ENCODE peak calls at places on chromosomes 13 and 19, in five cellular contexts. Z is H1, A is uterus, N is Peyer's patch, U is heart left ventricle. D is an unnamed sample.

GRCh38 chr19:6663236-6664187 is 6.4 kb downstream of the TNFSF14 start:
- DNase-seq in Z (no peak), A (no peak), N (no peak), U (no peak), D (no peak)

GRCh38 chr19:38210458-38210987 is 13.5 kb downstream of the DPF1 start:
- DNase-seq in Z (peak; percentile 90), A (peak; percentile 23), N (no peak), U (peak; percentile 84), D (peak; percentile 22)

GRCh38 chr19:46373573-46374359 is 26.9 kb downstream of the PPP5C start:
- DNase-seq in Z (peak; percentile 73), A (no peak), N (peak; percentile 86), U (peak; percentile 88), D (peak; percentile 98)

GRCh38 chr13:89515948-89516347 is 1831.5 kb upstream of the MIR17HG start:
- DNase-seq in Z (no peak), A (no peak), N (no peak), U (no peak), D (no peak)

GRCh38 chr19:17448190-17448967 is at the start of gene TMEM221:
- DNase-seq in Z (peak; percentile 89), A (peak; percentile 49), N (peak; percentile 77), U (peak; percentile 77), D (no peak)

GRCh38 chr19:7597689-7598088 is 2.0 kb downstream of the CAMSAP3 start:
- DNase-seq in Z (no peak), A (no peak), N (no peak), U (no peak), D (no peak)

GRCh38 chr19:1956868-1957492 is 16.0 kb downstream of the CSNK1G2 start:
- DNase-seq in Z (peak; percentile 81), A (peak; percentile 42), N (no peak), U (peak; percentile 61), D (no peak)

GRCh38 chr13:102226591-102226990 is 175.3 kb downstream of the FGF14 start:
- DNase-seq in Z (no peak), A (no peak), N (no peak), U (no peak), D (no peak)

GRCh38 chr13:113595131-113595530 is 10.6 kb downstream of the TFDP1 start:
- DNase-seq in Z (peak; percentile 23), A (peak; percentile 1), N (peak; percentile 15), U (no peak), D (no peak)

GRCh38 chr19:45499196-45500180 is 1.2 kb downstream of the PPM1N start:
- DNase-seq in Z (peak; percentile 98), A (no peak), N (peak; percentile 83), U (no peak), D (no peak)

GRCh38 chr19:50645107-50645506 is 4.1 kb upstream of the C19orf81 start:
- DNase-seq in Z (no peak), A (no peak), N (no peak), U (no peak), D (no peak)

GRCh38 chr13:32811297-32811800 is 204.9 kb upstream of the KL start:
- DNase-seq in Z (no peak), A (no peak), N (no peak), U (no peak), D (no peak)

GRCh38 chr13:21798181-21798580 is 127.3 kb downstream of the FGF9 start:
- DNase-seq in Z (no peak), A (no peak), N (no peak), U (no peak), D (no peak)

GRCh38 chr13:112181336-112182051 is 114.5 kb downstream of the SOX1 start:
- DNase-seq in Z (no peak), A (no peak), N (peak; percentile 19), U (no peak), D (no peak)

GRCh38 chr13:50267917-50268316 is 252.7 kb downstream of the KCNRG start:
- DNase-seq in Z (no peak), A (no peak), N (no peak), U (no peak), D (no peak)

GRCh38 chr13:98706446-98707110 is 45.9 kb downstream of the SLC15A1 start:
- DNase-seq in Z (no peak), A (no peak), N (peak; percentile 54), U (no peak), D (no peak)

DNA sequence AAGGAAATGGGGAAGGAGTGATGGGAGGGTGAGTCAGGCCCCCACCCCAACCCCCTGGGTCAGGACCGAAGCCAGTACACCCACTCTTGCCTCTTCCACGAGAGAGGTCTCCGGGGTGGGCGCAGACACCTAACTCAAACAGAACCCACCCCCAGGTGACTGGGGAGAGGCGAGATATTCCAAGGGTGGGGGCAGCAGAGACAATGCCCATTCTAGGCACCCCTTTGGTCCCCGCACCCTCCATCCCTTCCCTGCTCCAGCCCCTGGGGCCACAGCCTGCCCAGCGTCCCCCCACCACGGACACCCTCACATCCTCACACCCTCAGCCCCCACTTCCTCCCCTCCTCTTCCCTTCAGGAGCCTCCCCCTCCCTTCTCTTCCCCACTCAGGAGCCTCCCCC is 682 bp downstream of the ZSCAN18 start:
- DNase-seq in Z (no peak), A (no peak), N (no peak), U (no peak), D (no peak)
- H3K4me3 ChIP-seq in Z (peak overlapping the region; percentile 99), A (peak overlapping the region; percentile 90), N (peak overlapping the region; percentile 82), U (peak overlapping the region; percentile 99), D (peak overlapping the region; percentile 97)

DNA sequence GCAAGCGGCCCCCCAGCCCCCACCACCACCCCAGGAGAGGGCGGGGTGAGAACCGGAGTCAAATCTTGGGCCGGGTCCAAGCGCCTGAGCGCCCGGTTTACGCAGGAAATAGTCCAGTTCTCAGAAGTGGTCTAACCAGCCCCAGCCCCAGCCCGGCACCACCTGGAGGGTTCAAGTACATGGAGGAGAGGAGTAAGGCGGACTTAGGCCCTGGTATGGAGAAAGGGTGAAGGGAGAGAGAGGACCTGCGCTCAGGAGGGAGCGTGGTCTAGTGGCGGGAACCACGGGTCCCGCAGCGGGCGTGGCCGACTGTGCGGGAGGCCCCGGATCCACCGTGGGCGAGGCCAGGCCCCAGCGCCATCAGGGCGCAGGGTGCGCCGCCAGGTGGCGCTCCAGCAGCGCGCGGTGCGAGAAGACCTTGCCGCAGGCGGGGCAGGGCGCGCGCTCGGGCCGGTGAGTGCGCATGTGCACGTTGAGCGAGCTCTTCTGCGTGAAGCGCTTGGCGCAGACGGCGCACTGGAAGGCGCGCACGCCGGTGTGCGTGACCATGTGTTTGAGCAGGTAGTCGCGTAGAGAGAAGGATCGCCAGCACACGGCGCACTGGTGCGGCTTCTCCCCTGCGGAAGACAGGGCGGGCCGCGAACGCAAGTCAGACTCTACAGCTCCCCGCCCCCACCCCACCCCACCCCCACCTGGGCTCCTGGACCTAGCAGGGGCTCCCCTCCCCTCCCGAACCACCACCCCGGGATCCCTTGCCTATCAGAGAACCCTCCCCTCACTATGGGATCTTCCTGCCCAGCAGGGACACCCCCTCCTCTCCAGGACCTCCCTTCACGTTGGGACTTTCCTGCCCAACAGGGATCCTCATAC is 2.1 kb upstream of the SLC27A5 start:
- DNase-seq in Z (peak; percentile 97), A (peak; percentile 69), N (peak; percentile 94), U (peak; percentile 95), D (peak; percentile 91)
- TF ChIP-seq POLR2A in Z (peak; percentile 85), A (no peak), N (peak; percentile 49), U (no peak), D (no peak)

DNA sequence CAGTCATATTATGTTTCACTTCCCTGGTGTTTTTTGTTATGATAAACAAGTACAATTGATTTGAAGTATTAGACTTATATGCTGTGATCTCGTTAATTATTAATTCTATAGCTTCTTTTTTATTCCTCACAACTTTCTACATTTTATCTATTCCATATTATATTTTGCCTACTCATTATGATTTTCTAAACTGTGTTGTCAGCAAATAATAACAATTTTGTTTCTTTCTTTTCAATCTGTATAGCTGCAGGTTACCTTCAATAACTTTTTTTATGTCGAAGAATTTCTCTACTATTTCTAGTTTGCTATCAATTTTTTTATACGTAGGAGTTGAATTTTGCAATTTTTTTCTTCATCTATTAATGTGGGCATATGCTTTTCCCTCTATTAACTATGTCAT is 304.4 kb downstream of the PCDH17 start:
- DNase-seq in Z (no peak), A (no peak), N (no peak), U (no peak), D (no peak)
- H3K4me3 ChIP-seq in Z (no peak overlapping the region), A (no peak overlapping the region), N (no peak overlapping the region), U (no peak overlapping the region), D (no peak overlapping the region)

DNA sequence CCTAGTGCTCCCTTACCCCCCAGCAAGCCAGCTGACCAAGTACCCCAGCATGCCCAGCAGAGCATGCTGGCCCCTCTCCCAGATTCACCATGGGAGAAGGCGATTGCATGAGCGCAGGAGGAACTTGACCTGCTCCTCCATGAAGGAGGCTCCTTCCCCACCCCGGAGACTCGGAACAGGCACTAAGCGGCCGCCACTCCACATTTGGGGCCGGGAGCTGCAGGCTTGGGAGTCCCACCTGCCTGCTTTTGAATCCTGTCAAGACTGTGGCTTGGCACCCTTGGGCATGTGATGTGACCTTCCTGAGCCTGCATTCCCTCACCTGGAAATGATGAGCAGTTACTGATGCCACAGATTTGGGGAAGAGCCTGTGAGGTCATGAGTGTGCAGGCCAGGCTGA is 12.7 kb upstream of the TIMM50 start:
- DNase-seq in Z (no peak), A (no peak), N (no peak), U (no peak), D (no peak)
- TF ChIP-seq POLR2A in Z (no peak), A (no peak), N (no peak), U (no peak), D (no peak)

GRCh38 chr19:54465367-54466109 is 2.0 kb upstream of the LENG9 start:
- DNase-seq in Z (no peak), A (no peak), N (no peak), U (no peak), D (no peak)
- H3K4me3 ChIP-seq in Z (peak overlapping the region; percentile 77), A (no peak overlapping the region), N (no peak overlapping the region), U (no peak overlapping the region), D (peak overlapping the region; percentile 71)

DNA sequence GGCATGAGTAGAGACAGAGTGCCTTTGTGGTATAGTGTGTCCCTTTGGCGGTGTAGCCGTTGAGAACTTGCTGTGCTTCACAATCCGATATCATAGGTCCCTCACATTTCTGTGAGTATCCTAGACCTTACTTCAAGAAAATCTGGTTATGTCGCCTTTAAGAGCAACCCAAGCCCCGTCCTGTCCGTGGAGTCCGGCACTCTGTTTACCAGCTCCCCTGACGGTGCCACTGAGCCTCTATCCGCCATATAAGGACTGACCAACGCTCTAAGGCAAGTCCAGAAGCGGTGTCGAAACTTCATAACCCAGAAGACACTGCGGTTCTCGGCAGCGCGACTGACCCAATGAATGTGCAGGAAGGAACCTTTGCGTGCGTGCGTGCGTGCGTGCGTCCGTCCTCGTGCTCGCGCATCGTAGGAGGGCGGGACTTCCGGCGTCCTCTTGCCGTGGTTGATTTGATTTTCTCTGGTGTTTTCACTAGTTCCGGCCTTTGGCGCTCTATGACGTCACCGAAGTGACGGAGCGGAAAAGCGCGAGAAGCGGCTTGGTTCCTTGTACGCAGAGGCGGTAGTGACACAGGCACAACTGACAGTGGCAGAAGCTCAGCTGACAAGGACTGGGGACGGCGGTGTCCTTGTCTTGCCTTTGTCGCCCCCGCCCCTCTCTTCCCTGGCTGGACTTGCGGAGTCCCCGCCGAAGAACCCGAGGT is at the start of the genes TRAPPC2B and ZNF547:
- DNase-seq in Z (peak; percentile 98), A (peak; percentile 97), N (peak; percentile 100), U (peak; percentile 99), D (peak; percentile 99)
- TF ChIP-seq POLR2A in Z (peak; percentile 80), A (no peak), N (no peak), U (peak; percentile 68), D (peak; percentile 43)

DNA sequence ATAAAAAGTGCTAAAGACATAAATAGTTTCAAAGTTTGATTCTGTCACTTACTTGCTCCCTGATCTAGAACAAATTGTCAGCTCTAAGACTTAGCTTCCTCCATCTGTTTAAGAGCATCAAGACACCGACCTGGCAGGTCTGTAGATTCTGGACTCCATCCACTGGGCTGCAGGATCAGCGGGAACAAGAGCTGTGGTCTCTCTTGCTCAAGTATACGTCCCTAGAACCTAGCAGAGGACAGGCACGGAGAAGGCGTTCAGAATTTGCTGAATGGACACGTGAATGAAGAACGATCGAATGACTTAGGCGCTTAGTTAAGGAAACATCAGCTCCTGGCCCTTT is 1.1 kb downstream of the DZIP1 start:
- DNase-seq in Z (no peak), A (peak; percentile 23), N (no peak), U (no peak), D (no peak)
- H3K4me3 ChIP-seq in Z (peak overlapping the region; percentile 84), A (peak overlapping the region; percentile 63), N (peak overlapping the region; percentile 35), U (peak overlapping the region; percentile 69), D (peak overlapping the region; percentile 63)

D was measured in breast epithelium.